ENCODE peak calls at places on chromosomes 12 and 14, in eight cellular contexts. Q is fibroblast of lung; V is OCI-LY7; R is Karpas-422; L is CD8-positive, alpha-beta T cell; X is CD4-positive, alpha-beta T cell; U is H1; P is neuronal stem cell. E is an unnamed sample.

GRCh38 chr12:92926549-92926948 is 2.5 kb downstream of the EEA1 start:
- DNase-seq in Q (no peak), X (no peak), P (no peak), V (no peak), U (no peak), L (no peak), R (no peak), E (no peak)

GRCh38 chr12:117189725-117190209 is 503 bp downstream of the FBXO21 start:
- DNase-seq in R (peak), Q (peak), U (peak), V (peak), X (peak), L (peak), P (peak), E (peak)

GRCh38 chr14:39884091-39884490 is 451.9 kb upstream of the FBXO33 start:
- DNase-seq in X (no peak), Q (no peak), P (no peak), L (no peak), R (no peak), V (no peak), U (no peak), E (no peak)

GRCh38 chr14:98903371-98903770 is 368.6 kb downstream of the BCL11B start:
- DNase-seq in Q (no peak), X (no peak), R (no peak), V (no peak), P (no peak), L (no peak), U (no peak), E (no peak)

GRCh38 chr14:68384335-68384734 is 408.5 kb downstream of the ZFP36L1 start:
- DNase-seq in Q (no peak), U (no peak), P (no peak), L (no peak), R (no peak), V (no peak), X (no peak), E (no peak)

GRCh38 chr12:69442894-69443293 is 27.3 kb upstream of the FRS2 start:
- DNase-seq in P (no peak), Q (peak), V (no peak), R (no peak), U (no peak), X (no peak), L (no peak), E (no peak)

GRCh38 chr12:16526693-16527092 is 79.3 kb downstream of the LMO3 start:
- DNase-seq in Q (peak), X (no peak), V (no peak), R (no peak), U (no peak), L (no peak), P (no peak), E (no peak)

GRCh38 chr14:50806241-50806933 is 24.6 kb downstream of the NIN start:
- DNase-seq in U (no peak), P (no peak), Q (no peak), L (no peak), R (no peak), X (no peak), V (no peak), E (no peak)

GRCh38 chr12:32027684-32028355 is 68.6 kb downstream of the RESF1 start:
- DNase-seq in L (no peak), P (no peak), X (no peak), R (no peak), Q (no peak), U (no peak), V (peak), E (no peak)

GRCh38 chr14:69312608-69313007 is 52.6 kb downstream of the GALNT16 start:
- DNase-seq in P (no peak), X (no peak), V (no peak), R (no peak), Q (no peak), L (no peak), U (no peak), E (peak)

GRCh38 chr14:44912041-44912869 is 49.5 kb downstream of the KLHL28 start:
- DNase-seq in V (no peak), X (no peak), L (no peak), U (no peak), Q (no peak), P (no peak), R (no peak), E (no peak)

GRCh38 chr12:24979971-24980730 is 31.2 kb upstream of the BCAT1 start:
- DNase-seq in X (no peak), V (no peak), L (no peak), R (no peak), P (no peak), U (no peak), Q (no peak), E (no peak)

GRCh38 chr12:116492703-116493324 is 66.4 kb upstream of the MAP1LC3B2 start:
- DNase-seq in P (no peak), U (no peak), Q (peak), V (no peak), R (no peak), X (no peak), L (no peak), E (no peak)

GRCh38 chr12:2856051-2856450 is 788 bp downstream of the TEX52 start:
- DNase-seq in R (peak), Q (no peak), V (no peak), L (no peak), X (no peak), P (no peak), U (no peak), E (no peak)

GRCh38 chr12:21065845-21066244 is 65.1 kb upstream of the SLCO1B1 start:
- DNase-seq in U (no peak), X (no peak), P (no peak), R (peak), Q (no peak), L (no peak), V (no peak), E (no peak)

GRCh38 chr12:108403952-108404351 is 64.8 kb upstream of the CMKLR1 start:
- DNase-seq in L (no peak), V (no peak), P (no peak), X (no peak), Q (no peak), U (no peak), R (no peak), E (no peak)

GRCh38 chr12:62601765-62602444 is 135.3 kb downstream of the MON2 start:
- DNase-seq in L (no peak), U (no peak), V (peak), X (no peak), Q (no peak), P (no peak), R (no peak), E (no peak)

GRCh38 chr12:111645433-111645832 is 40.3 kb downstream of the BRAP start:
- DNase-seq in L (no peak), P (no peak), X (no peak), V (no peak), U (no peak), R (no peak), Q (peak), E (no peak)

GRCh38 chr12:120689397-120690082 is 2.6 kb downstream of the MLEC start:
- DNase-seq in U (no peak), P (no peak), X (no peak), R (no peak), V (no peak), L (no peak), Q (peak), E (no peak)

GRCh38 chr12:44915958-44916357 is 39.8 kb upstream of the NELL2 start:
- DNase-seq in V (no peak), L (no peak), U (no peak), X (no peak), P (no peak), R (no peak), Q (no peak), E (no peak)

GRCh38 chr14:68523994-68524725 is 268.7 kb downstream of the ZFP36L1 start:
- DNase-seq in P (no peak), X (no peak), Q (no peak), L (no peak), U (peak), R (no peak), V (no peak), E (no peak)

GRCh38 chr12:15669256-15669948 is 119.8 kb downstream of the EPS8 start:
- DNase-seq in R (no peak), L (no peak), U (no peak), X (no peak), V (no peak), Q (peak), P (no peak), E (no peak)

GRCh38 chr14:32933943-32934890 is 4.5 kb upstream of the NPAS3 start:
- DNase-seq in U (peak), Q (peak), R (no peak), X (no peak), P (peak), L (no peak), V (no peak), E (peak)

GRCh38 chr14:30296956-30297405 is 262.0 kb upstream of the G2E3 start:
- DNase-seq in U (no peak), P (no peak), V (no peak), L (no peak), X (no peak), R (no peak), Q (no peak), E (no peak)

GRCh38 chr12:113267621-113268020 is 46.4 kb downstream of the TPCN1 start:
- DNase-seq in P (no peak), V (no peak), X (no peak), U (no peak), R (no peak), Q (no peak), L (no peak), E (no peak)

GRCh38 chr14:59631237-59631636 is 54.6 kb upstream of the CCDC175 start:
- DNase-seq in V (peak), X (no peak), Q (no peak), L (no peak), R (peak), U (peak), P (peak), E (no peak)

GRCh38 chr14:68291820-68292219 is 472.2 kb downstream of the RAD51B start:
- DNase-seq in P (no peak), X (no peak), L (no peak), U (peak), Q (no peak), R (no peak), V (no peak), E (no peak)

GRCh38 chr12:40691913-40692616 is at the start of gene CNTN1:
- DNase-seq in L (no peak), U (peak), R (no peak), X (no peak), Q (peak), V (no peak), P (peak), E (peak)

GRCh38 chr14:77094672-77095284 is 3.3 kb upstream of the CIPC start:
- DNase-seq in P (peak), V (peak), X (peak), U (peak), L (peak), Q (peak), R (peak), E (peak)

GRCh38 chr12:82176016-82176415 is 182.2 kb downstream of the CCDC59 start:
- DNase-seq in V (no peak), P (no peak), R (no peak), X (no peak), Q (no peak), L (no peak), U (no peak), E (no peak)

GRCh38 chr14:53874704-53875103 is 81.9 kb downstream of the BMP4 start:
- DNase-seq in X (no peak), R (no peak), Q (no peak), P (no peak), U (no peak), V (no peak), L (no peak), E (no peak)

GRCh38 chr14:53871947-53872346 is 84.7 kb downstream of the BMP4 start:
- DNase-seq in V (no peak), Q (no peak), P (no peak), R (no peak), X (no peak), U (no peak), L (no peak), E (no peak)

GRCh38 chr14:53879022-53879686 is 77.5 kb downstream of the BMP4 start:
- DNase-seq in R (no peak), Q (no peak), X (no peak), L (no peak), U (no peak), P (no peak), V (no peak), E (no peak)

GRCh38 chr14:53872551-53873188 is 84.0 kb downstream of the BMP4 start:
- DNase-seq in L (no peak), Q (peak), V (no peak), X (no peak), U (no peak), R (no peak), P (no peak), E (no peak)

GRCh38 chr14:53875337-53875897 is 81.2 kb downstream of the BMP4 start:
- DNase-seq in V (no peak), L (no peak), Q (peak), U (no peak), P (no peak), R (no peak), X (no peak), E (no peak)
- H3K27ac ChIP-seq in V (no peak), L (no peak), Q (no peak), U (no peak), P (no peak), R (no peak), X (no peak), E (no peak)

GRCh38 chr14:54173782-54174181 is 217.2 kb upstream of the BMP4 start:
- DNase-seq in L (no peak), P (no peak), Q (peak), U (no peak), R (no peak), V (no peak), X (no peak), E (no peak)
- H3K27ac ChIP-seq in L (no peak), P (no peak), Q (no peak), U (no peak), R (no peak), V (no peak), X (no peak), E (no peak)

GRCh38 chr12:76790564-76791552 is 26.9 kb downstream of the ZDHHC17 start:
- DNase-seq in Q (no peak), P (no peak), R (peak), V (peak), L (no peak), U (no peak), X (no peak), E (no peak)
- H3K27ac ChIP-seq in Q (no peak), P (no peak), R (no peak), V (no peak), L (no peak), U (no peak), X (no peak), E (no peak)

GRCh38 chr12:51888316-51889215 is 663 bp downstream of the ANKRD33 start:
- DNase-seq in X (no peak), L (no peak), U (no peak), P (no peak), Q (no peak), V (no peak), R (no peak), E (no peak)

GRCh38 chr12:51884676-51885229 is 3.1 kb upstream of the ANKRD33 start:
- DNase-seq in L (no peak), V (no peak), Q (no peak), P (no peak), U (no peak), X (no peak), R (no peak), E (no peak)

GRCh38 chr12:51883998-51884675 is 3.8 kb upstream of the ANKRD33 start:
- DNase-seq in P (no peak), X (no peak), Q (no peak), U (no peak), R (no peak), V (no peak), L (no peak), E (no peak)

GRCh38 chr12:51887476-51888315 is at the start of gene ANKRD33:
- DNase-seq in V (no peak), U (peak), X (no peak), R (no peak), L (no peak), Q (no peak), P (no peak), E (no peak)

DNA sequence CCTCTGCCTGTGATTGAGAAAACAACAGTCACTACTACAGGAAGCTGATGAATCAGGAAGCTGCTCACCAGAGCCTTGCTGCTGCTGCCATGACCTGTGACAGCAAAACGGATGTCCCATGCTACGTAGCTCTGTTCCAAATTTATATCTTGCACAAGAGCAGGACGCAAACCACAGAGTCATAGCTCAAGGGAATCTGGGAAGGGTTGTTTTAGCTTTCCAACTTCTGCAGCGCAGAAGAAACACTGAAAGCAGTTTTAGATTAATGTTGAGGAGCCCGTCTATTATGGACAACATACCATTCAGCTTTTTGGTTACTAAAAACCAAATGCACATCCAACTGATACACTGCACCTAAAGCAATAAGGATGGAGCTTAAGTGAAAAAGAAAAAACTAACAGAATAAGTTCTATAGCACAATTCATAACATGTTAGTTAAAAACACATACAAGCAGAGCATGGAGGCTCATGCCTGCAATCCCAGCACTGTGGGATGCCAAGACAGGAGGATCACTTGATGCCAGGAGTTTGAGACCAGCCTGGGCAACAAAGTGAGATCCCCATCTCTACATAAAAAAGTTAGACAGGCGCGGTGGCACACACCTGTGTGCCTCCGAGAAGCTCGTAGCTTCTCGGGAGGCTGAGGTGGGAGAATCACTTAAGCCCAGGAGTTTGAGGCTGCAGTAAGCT is 1.7 kb upstream of the ANKRD33 start:
- DNase-seq in V (peak), U (no peak), P (no peak), X (peak), Q (peak), L (peak), R (no peak), E (no peak)
- H3K27ac ChIP-seq in V (no peak), U (no peak), P (no peak), X (no peak), Q (peak), L (no peak), R (no peak), E (no peak)